ENCODE peak calls at places on chromosome 10, in six cellular contexts. V is cardiac muscle cell, H is uterus, U is pancreas, L is HepG2, G is hepatocyte. Q is an unnamed sample. For H3K9me3, the result is how much of the 10 kb centered on the place peaks cover.

GRCh38 chr10:103661951-103662405 is 168.5 kb downstream of the NEURL1 start:
- DNase-seq in V (no peak), H (no peak), U (no peak), L (no peak), G (no peak), Q (no peak)

GRCh38 chr10:103652599-103653281 is 159.2 kb downstream of the NEURL1 start:
- DNase-seq in V (no peak), H (no peak), U (no peak), L (peak), G (no peak), Q (no peak)

GRCh38 chr10:79311581-79312407 is 35.5 kb upstream of the PPIF start:
- DNase-seq in V (no peak), H (no peak), U (no peak), L (no peak), G (no peak), Q (no peak)

GRCh38 chr10:76036410-76036940 is 605.1 kb downstream of the LRMDA start:
- DNase-seq in V (peak), H (peak), U (peak), L (no peak), G (peak), Q (peak)

GRCh38 chr10:48447356-48448215 is 141.1 kb downstream of the MAPK8 start:
- DNase-seq in V (no peak), H (no peak), U (no peak), L (no peak), G (no peak), Q (no peak)

GRCh38 chr10:31605846-31606543 is 287.0 kb downstream of the ZEB1 start:
- DNase-seq in V (no peak), H (peak), U (no peak), L (no peak), G (no peak), Q (no peak)

GRCh38 chr10:118407026-118407425 is 64.9 kb upstream of the FAM204A start:
- DNase-seq in V (no peak), H (no peak), U (no peak), L (no peak), G (no peak), Q (no peak)

GRCh38 chr10:133462512-133463305 is 9.0 kb downstream of the SCART1 start:
- DNase-seq in V (no peak), H (no peak), U (no peak), L (no peak), G (no peak), Q (no peak)

GRCh38 chr10:102492344-102492939 is 10.1 kb downstream of the ACTR1A start:
- DNase-seq in V (no peak), H (no peak), U (peak), L (no peak), G (no peak), Q (no peak)

DNA sequence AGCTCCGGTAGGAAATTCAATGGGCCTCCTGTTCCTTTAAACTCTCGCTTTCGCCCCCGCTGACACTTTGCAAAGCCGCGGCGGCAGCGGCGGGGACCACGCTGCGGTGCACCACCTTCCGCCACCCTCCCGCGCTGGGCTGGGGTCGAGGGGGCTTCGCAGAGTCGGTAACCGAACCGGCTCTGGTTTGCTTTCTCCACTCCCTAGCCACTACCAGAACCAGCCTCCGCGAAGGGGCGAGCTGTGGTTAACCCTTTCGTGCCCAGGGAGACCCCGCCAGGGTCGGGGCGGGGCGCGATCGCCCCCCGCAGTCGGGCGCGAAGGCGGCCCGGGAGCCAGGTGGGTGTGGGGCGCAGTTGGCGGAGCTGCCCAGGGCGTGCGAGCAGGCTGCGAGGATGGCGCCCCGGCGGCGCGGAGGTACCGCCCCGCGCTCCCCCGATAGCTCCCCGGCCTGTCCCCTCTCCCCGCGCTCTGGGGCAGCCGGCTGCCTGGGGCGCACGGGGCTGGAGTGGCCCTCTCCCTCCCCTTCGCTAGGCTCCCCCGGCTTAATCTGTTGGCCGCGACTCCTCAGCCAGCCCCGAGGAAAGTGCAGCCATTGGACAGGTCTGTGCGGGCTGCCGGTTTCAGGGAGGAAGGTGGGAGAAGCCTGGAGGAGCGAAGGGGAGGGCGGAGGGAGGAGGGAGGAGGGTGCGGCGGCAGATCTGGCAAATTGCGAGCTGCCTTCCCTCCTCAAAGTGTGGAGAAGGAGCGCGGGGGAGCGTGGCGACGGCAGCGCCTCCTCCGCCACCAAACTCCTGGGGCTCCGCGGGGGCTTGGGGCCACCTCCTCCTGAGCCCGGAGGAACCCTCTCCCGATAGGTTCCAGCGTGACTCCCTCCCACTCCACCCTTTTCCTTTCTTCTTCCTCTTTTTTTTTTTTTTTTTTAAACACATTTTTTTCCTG is 483 bp upstream of the PLXDC2 start:
- DNase-seq in V (peak), H (peak), U (peak), L (no peak), G (peak), Q (peak)
- H3K4me3 ChIP-seq in V (peak), H (peak), U (peak), L (peak), G (peak), Q (peak)

GRCh38 chr10:69097729-69098128 is 9.8 kb downstream of the SRGN start:
- DNase-seq in V (no peak), H (no peak), U (no peak), L (no peak), G (no peak), Q (no peak)

GRCh38 chr10:69102429-69102828 is 14.5 kb downstream of the SRGN start:
- DNase-seq in V (no peak), H (no peak), U (no peak), L (no peak), G (no peak), Q (no peak)

GRCh38 chr10:69101451-69102095 is 13.7 kb downstream of the SRGN start:
- DNase-seq in V (no peak), H (no peak), U (no peak), L (no peak), G (no peak), Q (no peak)

GRCh38 chr10:69103784-69104183 is 15.9 kb downstream of the SRGN start:
- DNase-seq in V (no peak), H (no peak), U (no peak), L (no peak), G (no peak), Q (no peak)

GRCh38 chr10:69100136-69100872 is 12.4 kb downstream of the SRGN start:
- DNase-seq in V (no peak), H (no peak), U (no peak), L (no peak), G (no peak), Q (no peak)
- H3K9me3 ChIP-seq in V (under half), H (under half), U (under half), L (under half), G (under half), Q (under half)

DNA sequence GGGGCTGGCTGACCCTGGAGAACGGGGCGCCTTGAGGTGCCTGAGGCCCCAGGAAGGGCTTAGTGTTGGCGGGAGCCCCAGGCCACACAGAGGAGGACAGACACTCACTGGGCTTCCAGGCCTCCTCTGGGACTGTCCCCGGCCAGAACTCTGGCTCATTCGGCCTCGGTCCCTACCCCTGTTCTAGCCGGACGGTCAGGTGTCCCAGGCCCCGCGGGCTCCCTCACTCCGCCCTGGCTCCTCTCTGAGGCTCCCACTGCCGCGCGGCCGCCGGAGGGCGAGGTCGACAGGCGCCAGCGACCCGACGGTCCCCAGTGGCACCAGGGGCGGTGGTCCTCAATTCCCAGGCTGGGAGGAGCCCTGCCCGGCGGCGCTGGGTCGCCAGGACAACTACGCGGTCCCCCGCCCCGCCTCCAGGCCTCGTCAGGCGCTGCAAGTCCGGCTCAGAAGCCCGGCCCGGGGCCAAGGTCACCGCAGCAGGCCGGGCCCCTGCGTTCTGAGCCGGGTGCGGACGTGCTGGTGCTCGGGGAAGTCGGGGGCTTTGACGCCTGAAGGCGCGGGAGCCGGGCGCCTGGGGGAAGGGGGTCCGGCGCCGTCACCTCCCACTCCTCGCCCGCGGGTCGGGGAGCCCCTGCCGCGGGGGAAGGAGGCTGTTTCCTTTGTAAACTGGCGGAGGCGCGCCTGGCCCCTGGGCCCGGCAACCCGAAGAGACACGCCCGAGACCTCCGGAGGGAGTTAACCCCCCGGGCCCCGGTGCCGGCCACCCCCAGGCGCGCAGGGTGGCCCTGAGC is 1.1 kb upstream of the PWWP2B start:
- DNase-seq in V (peak), H (peak), U (peak), L (peak), G (peak), Q (no peak)
- TF ChIP-seq CTCF in V (no peak), H (no peak), U (no peak), L (peak), G (no peak), Q (no peak)

DNA sequence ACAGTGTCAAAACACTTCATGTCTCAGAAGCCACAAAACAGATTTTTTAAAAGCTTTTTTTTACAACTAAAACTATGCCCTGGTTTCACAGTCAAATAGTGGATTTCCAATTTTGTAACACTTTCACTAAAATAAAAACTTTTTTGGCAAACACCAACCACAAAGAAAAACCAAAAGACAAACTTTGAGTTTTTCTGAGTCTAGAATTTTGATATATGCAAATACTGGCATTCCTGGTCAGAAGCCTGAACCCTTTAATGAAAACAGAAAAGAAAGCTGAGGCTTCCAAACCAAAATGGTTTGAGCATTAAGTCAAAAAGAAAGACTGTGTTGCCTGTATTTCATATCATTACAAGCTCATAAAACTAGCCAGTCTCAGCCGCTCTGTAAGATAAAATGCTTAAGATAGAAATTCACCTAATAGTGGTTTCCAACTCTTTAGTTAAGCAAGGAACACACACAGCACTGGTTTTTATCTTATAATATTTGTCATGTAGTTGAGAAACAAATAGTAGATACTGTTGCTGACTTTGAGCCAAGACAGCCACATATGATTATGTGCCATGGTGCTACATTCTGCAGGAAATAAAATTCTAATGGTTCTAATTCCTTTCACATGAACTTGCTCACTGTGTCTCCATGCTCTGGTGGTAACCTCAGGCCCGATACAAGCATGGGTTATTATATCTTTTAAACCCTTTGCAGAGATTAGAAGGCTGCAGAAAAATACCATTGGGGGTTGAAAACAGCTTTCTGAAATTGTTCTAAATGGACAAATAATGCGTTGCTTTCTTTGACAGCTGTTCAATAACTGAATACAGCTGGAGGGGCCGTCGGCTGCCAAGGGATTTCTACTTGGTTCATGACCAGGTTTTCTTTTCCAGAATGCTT is 49.4 kb downstream of the FAM171A1 start:
- DNase-seq in V (no peak), H (no peak), U (no peak), L (no peak), G (peak), Q (no peak)
- H3K4me3 ChIP-seq in V (no peak), H (no peak), U (no peak), L (no peak), G (no peak), Q (no peak)

DNA sequence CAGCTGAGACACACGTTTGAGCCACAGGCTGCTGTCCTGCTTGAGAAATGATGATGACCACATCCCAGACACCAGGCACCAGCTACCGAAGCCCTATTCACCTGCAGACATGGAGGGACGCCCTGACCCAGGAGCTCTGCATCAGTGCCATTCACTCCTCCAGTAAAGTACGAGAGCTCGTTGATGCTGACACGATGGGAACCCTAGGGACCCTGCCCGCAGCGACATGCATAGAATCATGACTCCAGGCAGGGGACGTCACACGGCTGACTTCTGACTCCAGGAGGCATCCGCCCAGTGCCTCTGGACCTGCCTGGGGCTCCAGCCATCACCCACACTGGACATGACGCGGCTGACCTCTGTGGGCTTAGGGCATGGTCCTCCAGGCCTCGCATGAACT is 129.9 kb downstream of the ADARB2 start:
- DNase-seq in V (no peak), H (no peak), U (no peak), L (no peak), G (no peak), Q (no peak)
- H3K9me3 ChIP-seq in V (under half), H (under half), U (under half), L (under half), G (under half), Q (under half)

GRCh38 chr10:117248700-117249465 is 8.0 kb downstream of the SLC18A2 start:
- DNase-seq in V (no peak), H (no peak), U (no peak), L (no peak), G (no peak), Q (no peak)
- TF ChIP-seq CTCF in V (no peak), H (no peak), U (no peak), L (no peak), G (no peak), Q (no peak)

Q was measured in prostate gland.